ENCODE peak calls at places on chromosome 5, in five cellular contexts. S is CD8-positive, alpha-beta memory T cell; T is uterus; K is IMR-90; B is heart left ventricle. V is an unnamed sample. For H3K9me3, the result is how much of the 10 kb centered on the place peaks cover.

GRCh38 chr5:66517361-66517760 is 78.8 kb upstream of the MAST4 start:
- DNase-seq in T (no peak), K (no peak), B (no peak), S (no peak), V (no peak)

GRCh38 chr5:14373685-14374084 is 207.9 kb upstream of the OTULINL start:
- DNase-seq in B (no peak), T (no peak), K (no peak), S (no peak), V (no peak)

GRCh38 chr5:74851026-74851425 is 15.2 kb downstream of the FAM169A start:
- DNase-seq in S (no peak), B (no peak), T (no peak), K (no peak), V (no peak)

GRCh38 chr5:136062563-136063274 is 33.9 kb downstream of the TGFBI start:
- DNase-seq in T (no peak), K (peak), B (peak), S (no peak), V (no peak)

GRCh38 chr5:112475747-112476435 is 56.8 kb upstream of the EPB41L4A start:
- DNase-seq in K (no peak), T (no peak), S (no peak), B (no peak), V (no peak)

GRCh38 chr5:173880306-173880985 is 7.7 kb upstream of the CPEB4 start:
- DNase-seq in S (no peak), B (no peak), T (no peak), K (peak), V (no peak)

GRCh38 chr5:143657814-143658395 is 154.1 kb upstream of the HMHB1 start:
- DNase-seq in B (no peak), T (no peak), K (no peak), S (no peak), V (no peak)

GRCh38 chr5:110631236-110631635 is 95.2 kb downstream of the TMEM232 start:
- DNase-seq in T (no peak), K (no peak), B (no peak), S (no peak), V (no peak)

GRCh38 chr5:125198270-125198974 is 452.0 kb upstream of the ZNF608 start:
- DNase-seq in K (peak), B (peak), T (peak), S (no peak), V (no peak)

GRCh38 chr5:95712347-95712958 is 18.7 kb upstream of the RHOBTB3 start:
- DNase-seq in S (no peak), T (no peak), K (peak), B (no peak), V (no peak)

GRCh38 chr5:34626036-34626435 is 30.1 kb upstream of the RAI14 start:
- DNase-seq in K (peak), T (no peak), S (no peak), B (no peak), V (no peak)

GRCh38 chr5:164002653-164003052 is 497.2 kb downstream of the MAT2B start:
- DNase-seq in B (no peak), S (no peak), K (peak), T (no peak), V (no peak)

DNA sequence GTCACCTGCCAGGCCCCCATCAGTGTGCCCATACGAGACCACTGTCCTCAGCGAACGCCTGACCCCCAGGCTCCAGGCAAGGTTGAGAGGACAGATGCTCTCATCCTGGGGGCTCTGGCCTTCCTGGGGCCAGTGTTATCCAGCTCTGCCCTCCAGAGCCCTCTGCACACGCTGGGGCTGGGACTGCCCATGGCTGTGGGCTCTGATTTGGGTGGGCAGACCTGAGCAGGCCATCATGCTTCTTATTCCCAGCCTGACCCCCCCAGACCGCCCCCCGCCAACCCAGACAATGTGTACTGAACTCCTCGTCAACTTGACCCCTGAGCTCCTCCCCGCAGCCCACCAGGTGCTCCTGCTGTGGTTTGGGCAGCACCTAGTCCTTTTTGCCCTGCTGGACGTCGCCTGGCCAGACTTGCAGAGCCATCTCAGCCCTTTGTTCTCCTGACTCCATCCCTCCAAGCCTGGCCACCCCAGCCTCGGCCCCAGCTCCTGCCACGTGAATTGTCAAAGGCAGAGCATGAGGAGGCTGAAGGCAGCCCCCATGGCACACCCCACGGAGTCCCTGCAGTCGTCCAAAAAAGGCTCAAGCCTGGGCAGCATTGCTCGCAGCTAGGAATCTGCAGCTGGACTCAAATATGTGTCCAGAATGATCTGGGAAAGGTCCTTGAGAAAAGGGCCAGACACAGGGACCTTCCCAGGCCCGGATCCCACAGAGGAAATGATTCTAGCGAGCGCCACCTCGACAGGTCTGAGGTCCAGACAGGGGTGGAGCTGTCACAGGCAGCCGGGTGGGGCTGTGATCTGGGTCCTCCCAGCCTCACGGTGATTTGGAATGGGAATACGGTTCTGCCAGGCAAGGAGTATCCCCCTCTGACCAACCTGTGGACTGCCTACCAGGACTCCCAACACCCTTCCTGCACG is 87.0 kb downstream of the ADAMTS2 start:
- DNase-seq in K (no peak), B (peak), S (no peak), T (peak), V (no peak)
- H3K9me3 ChIP-seq in K (under half), B (under half), S (under half), T (under half), V (under half)

DNA sequence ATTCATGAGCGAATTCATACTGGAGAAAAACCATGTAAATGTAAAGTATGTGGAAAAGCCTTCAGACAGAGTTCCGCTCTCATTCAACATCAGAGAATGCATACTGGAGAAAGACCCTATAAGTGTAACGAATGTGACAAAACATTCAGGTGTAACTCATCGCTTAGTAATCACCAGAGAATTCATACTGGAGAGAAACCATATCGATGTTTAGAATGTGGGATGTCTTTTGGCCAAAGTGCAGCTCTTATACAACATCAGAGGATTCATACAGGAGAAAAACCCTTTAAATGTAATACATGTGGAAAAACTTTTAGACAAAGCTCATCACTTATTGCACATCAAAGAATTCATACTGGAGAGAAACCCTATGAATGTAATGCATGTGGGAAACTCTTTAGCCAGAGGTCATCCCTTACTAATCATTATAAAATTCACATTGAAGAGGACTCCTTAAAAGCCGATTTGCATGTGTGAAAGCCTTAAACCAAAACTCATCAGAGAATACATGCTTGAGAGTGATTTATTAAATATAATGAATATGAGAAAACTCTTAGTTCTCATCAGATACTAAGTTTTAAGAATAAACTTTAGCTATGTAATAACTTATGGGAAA is 11.8 kb upstream of the ZFP2 start:
- DNase-seq in K (no peak), B (no peak), S (no peak), T (no peak), V (no peak)
- H3K9me3 ChIP-seq in K (half or more), B (half or more), S (half or more), T (half or more), V (under half)

GRCh38 chr5:36001032-36001431 is 9.8 kb upstream of the UGT3A1 start:
- DNase-seq in T (no peak), B (no peak), S (no peak), K (no peak), V (no peak)

GRCh38 chr5:36006161-36006560 is 15.0 kb upstream of the UGT3A1 start:
- DNase-seq in B (no peak), T (no peak), K (no peak), S (no peak), V (no peak)
- H3K9me3 ChIP-seq in B (under half), T (under half), K (under half), S (under half), V (under half)

GRCh38 chr5:8726383-8727036 is 819.4 kb downstream of the SEMA5A start:
- DNase-seq in S (no peak), B (no peak), T (no peak), K (no peak), V (no peak)
- H3K9me3 ChIP-seq in S (under half), B (under half), T (under half), K (under half), V (under half)

V was measured in T-helper 17 cell.